ENCODE peak calls at places on chromosome 21, in four cellular contexts. N, V, R and D are unnamed samples.

GRCh38 chr21:27649323-27649722 is 682.4 kb upstream of the ADAMTS5 start:
- DNase-seq in N (no peak), V (no peak), R (no peak), D (no peak)

GRCh38 chr21:44018813-44019567 is 6.9 kb downstream of the TRAPPC10 start:
- DNase-seq in N (peak), V (no peak), R (no peak), D (no peak)

GRCh38 chr21:33492571-33492970 is 1.1 kb upstream of the DNAJC28 start:
- DNase-seq in N (no peak), V (no peak), R (no peak), D (no peak)

GRCh38 chr21:33587792-33588484 is 546 bp downstream of the DONSON start:
- DNase-seq in N (peak), V (no peak), R (no peak), D (no peak)

GRCh38 chr21:43911015-43911934 is 46.3 kb downstream of the AGPAT3 start:
- DNase-seq in N (no peak), V (no peak), R (peak), D (no peak)

GRCh38 chr21:32819702-32820101 is 48.1 kb upstream of the PAXBP1 start:
- DNase-seq in N (no peak), V (no peak), R (no peak), D (no peak)

GRCh38 chr21:41439245-41439644 is 13.2 kb downstream of the MX1 start:
- DNase-seq in N (no peak), V (no peak), R (no peak), D (no peak)

GRCh38 chr21:26833460-26833939 is 11.7 kb downstream of the ADAMTS1 start:
- DNase-seq in N (no peak), V (no peak), R (no peak), D (no peak)

GRCh38 chr21:36709030-36709867 is 10.3 kb downstream of the SIM2 start:
- DNase-seq in N (no peak), V (peak), R (no peak), D (no peak)

GRCh38 chr21:17050156-17050555 is 462.7 kb upstream of the CXADR start:
- DNase-seq in N (no peak), V (no peak), R (no peak), D (no peak)

GRCh38 chr21:18832081-18832670 is 428.6 kb upstream of the TMPRSS15 start:
- DNase-seq in N (no peak), V (no peak), R (no peak), D (no peak)

GRCh38 chr21:42771503-42771805 is 107.9 kb downstream of the WDR4 start:
- DNase-seq in N (no peak), V (no peak), R (no peak), D (no peak)

GRCh38 chr21:14482165-14482564 is 64.0 kb downstream of the SAMSN1 start:
- DNase-seq in N (no peak), V (no peak), R (no peak), D (no peak)

GRCh38 chr21:43025636-43026180 is 49.9 kb downstream of the CBS start:
- DNase-seq in N (no peak), V (no peak), R (peak), D (no peak)

GRCh38 chr21:28804089-28804670 is 188.5 kb downstream of the LTN1 start:
- DNase-seq in N (no peak), V (no peak), R (no peak), D (no peak)

GRCh38 chr21:27190601-27191000 is 223.7 kb upstream of the ADAMTS5 start:
- DNase-seq in N (no peak), V (no peak), R (no peak), D (no peak)

GRCh38 chr21:29730281-29730680 is 209.5 kb downstream of the GRIK1 start:
- DNase-seq in N (no peak), V (no peak), R (no peak), D (no peak)

GRCh38 chr21:20639026-20639425 is 359.2 kb upstream of the NCAM2 start:
- DNase-seq in N (no peak), V (no peak), R (no peak), D (no peak)

GRCh38 chr21:27024316-27024715 is 57.4 kb upstream of the ADAMTS5 start:
- DNase-seq in N (no peak), V (no peak), R (no peak), D (no peak)

GRCh38 chr21:31771685-31772084 is 39.8 kb upstream of the SCAF4 start:
- DNase-seq in N (no peak), V (no peak), R (no peak), D (no peak)

GRCh38 chr21:32794643-32795042 is 23.1 kb upstream of the PAXBP1 start:
- DNase-seq in N (no peak), V (no peak), R (peak), D (no peak)

GRCh38 chr21:42150458-42151085 is 68.4 kb upstream of the ABCG1 start:
- DNase-seq in N (no peak), V (no peak), R (no peak), D (no peak)

GRCh38 chr21:43865471-43866181 is 603 bp downstream of the AGPAT3 start:
- DNase-seq in N (peak), V (peak), R (no peak), D (no peak)

GRCh38 chr21:33403128-33403785 is at the start of gene IFNGR2:
- DNase-seq in N (peak), V (peak), R (no peak), D (no peak)

GRCh38 chr21:22535630-22536029 is 1537.4 kb downstream of the NCAM2 start:
- DNase-seq in N (no peak), V (no peak), R (no peak), D (no peak)

GRCh38 chr21:33109574-33110339 is 39.8 kb downstream of the OLIG1 start:
- DNase-seq in N (no peak), V (peak), R (no peak), D (no peak)

GRCh38 chr21:42263591-42264131 is 44.7 kb downstream of the ABCG1 start:
- DNase-seq in N (no peak), V (no peak), R (no peak), D (no peak)

GRCh38 chr21:43916691-43917514 is 51.9 kb downstream of the AGPAT3 start:
- DNase-seq in N (peak), V (peak), R (no peak), D (no peak)

GRCh38 chr21:41932191-41932575 is 21.6 kb downstream of the C2CD2 start:
- DNase-seq in N (no peak), V (no peak), R (no peak), D (peak)

GRCh38 chr21:42837421-42838211 is 41.7 kb downstream of the WDR4 start:
- DNase-seq in N (peak), V (peak), R (no peak), D (no peak)

GRCh38 chr21:28737671-28738279 is 254.9 kb downstream of the LTN1 start:
- DNase-seq in N (no peak), V (no peak), R (peak), D (no peak)

GRCh38 chr21:21084179-21084578 is 86.0 kb downstream of the NCAM2 start:
- DNase-seq in N (no peak), V (no peak), R (no peak), D (no peak)

GRCh38 chr21:20570824-20571232 is 427.4 kb upstream of the NCAM2 start:
- DNase-seq in N (peak), V (peak), R (no peak), D (no peak)

GRCh38 chr21:20353351-20353750 is 644.9 kb upstream of the NCAM2 start:
- DNase-seq in N (no peak), V (no peak), R (no peak), D (no peak)

GRCh38 chr21:15520811-15521643 is 208.8 kb upstream of the USP25 start:
- DNase-seq in N (no peak), V (no peak), R (peak), D (no peak)
- TF ChIP-seq FOSL1 in N (no peak), V (no peak), R (no peak), D (no peak)

GRCh38 chr21:45103966-45104520 is 29.7 kb downstream of the ADARB1 start:
- DNase-seq in N (no peak), V (no peak), R (no peak), D (no peak)

GRCh38 chr21:45102391-45102932 is 28.1 kb downstream of the ADARB1 start:
- DNase-seq in N (no peak), V (no peak), R (no peak), D (peak)

GRCh38 chr21:45108034-45108790 is 33.8 kb downstream of the ADARB1 start:
- DNase-seq in N (no peak), V (no peak), R (no peak), D (no peak)

GRCh38 chr21:45105906-45106485 is 31.6 kb downstream of the ADARB1 start:
- DNase-seq in N (no peak), V (no peak), R (no peak), D (no peak)

GRCh38 chr21:45104560-45104959 is 30.2 kb downstream of the ADARB1 start:
- DNase-seq in N (no peak), V (no peak), R (no peak), D (no peak)
- TF ChIP-seq FOSL1 in N (no peak), V (no peak), R (no peak), D (no peak)

DNA sequence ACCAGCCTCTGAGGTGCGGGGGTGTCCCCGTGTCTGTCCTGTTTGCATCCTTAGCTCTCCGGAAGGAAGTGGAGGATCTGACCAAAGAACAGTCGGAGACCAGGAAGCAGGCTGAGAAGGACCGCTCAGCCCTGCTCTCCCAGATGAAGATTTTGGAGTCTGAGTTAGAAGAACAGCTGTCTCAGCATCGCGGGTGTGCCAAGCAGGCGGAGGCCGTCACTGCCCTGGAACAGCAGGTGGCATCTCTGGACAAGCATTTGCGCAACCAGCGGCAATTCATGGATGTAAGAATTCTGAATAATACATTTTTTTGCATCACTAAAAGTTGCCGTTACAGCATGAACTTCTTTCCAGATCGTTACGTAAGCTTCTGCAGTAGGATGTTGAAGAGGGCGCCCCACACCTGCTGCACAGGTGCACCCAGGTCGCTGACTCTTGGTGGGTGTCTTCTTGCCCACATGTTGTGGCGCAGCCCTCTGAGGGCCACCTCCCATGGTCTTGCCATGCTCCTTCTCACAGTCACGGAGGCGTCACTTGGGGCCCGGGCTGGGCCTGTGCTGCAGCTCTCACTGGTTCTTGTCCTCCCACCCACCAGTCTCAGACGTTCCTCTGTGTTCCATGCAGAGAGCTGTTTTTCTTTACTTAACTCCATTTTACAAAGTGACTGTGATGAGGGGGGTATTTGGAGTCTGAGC is 61.3 kb upstream of the DIP2A start:
- DNase-seq in N (no peak), V (no peak), R (no peak), D (no peak)
- TF ChIP-seq FOSL1 in N (no peak), V (no peak), R (no peak), D (no peak)

DNA sequence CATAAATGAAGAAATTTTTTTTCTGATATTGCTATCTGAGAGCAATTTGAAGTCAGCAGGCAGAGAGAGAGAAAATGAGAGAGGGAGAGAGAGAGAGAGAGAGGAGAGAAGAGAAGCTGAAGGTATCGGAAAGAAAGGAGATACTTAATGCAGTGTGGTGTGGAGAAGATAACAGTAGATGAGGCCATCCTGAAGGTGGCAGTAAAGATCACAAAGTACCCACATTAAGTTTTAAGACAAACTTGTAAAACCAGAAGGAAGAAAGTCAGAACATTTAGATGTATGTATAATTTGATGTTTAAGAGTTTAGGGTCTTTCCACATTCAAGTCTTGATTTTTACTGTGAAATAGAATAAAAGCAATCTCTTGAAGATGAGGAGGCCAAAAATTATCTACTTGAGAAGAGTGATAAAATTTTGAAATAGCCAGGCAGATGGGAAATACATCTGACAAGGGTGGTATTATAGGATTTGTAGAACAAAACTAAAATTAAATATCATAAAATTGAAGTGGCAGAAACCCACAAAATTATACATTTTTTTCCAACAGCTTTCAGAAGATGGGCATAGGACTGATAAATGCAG is 1753.4 kb downstream of the MRPL39 start:
- DNase-seq in N (peak), V (no peak), R (no peak), D (no peak)
- TF ChIP-seq FOSL1 in N (no peak), V (no peak), R (no peak), D (no peak)

DNA sequence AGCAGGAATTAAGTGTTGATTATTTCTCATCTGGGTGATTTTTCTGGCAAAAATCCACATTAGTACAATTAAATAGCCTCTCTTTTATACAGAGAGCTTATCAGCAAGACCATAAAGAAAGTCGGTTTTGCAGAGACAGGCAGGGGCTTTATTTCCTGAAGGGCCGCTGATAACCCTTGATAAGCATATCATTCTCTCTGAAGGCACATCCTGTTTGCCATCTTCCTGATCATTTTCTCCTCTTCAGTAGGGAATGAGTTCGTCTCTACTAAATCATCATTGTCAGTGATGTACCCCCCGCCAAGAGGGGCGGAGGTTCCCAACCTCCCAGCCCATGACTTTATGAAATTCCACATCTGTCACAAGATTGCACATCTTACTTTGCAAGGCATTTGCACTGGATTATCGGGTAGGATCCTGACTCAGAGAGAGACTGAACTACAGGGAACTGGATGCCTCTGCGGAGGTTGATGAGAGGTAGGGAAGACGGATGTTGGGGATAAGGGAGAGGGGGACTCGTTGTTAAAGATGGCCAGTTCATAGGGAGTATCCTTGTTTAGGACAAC is 115.7 kb downstream of the KCNJ6 start:
- DNase-seq in N (no peak), V (no peak), R (no peak), D (no peak)
- TF ChIP-seq FOSL1 in N (no peak), V (no peak), R (no peak), D (no peak)

GRCh38 chr21:25457411-25457810 is 149.9 kb downstream of the MRPL39 start:
- DNase-seq in N (no peak), V (no peak), R (no peak), D (no peak)
- TF ChIP-seq FOSL1 in N (no peak), V (no peak), R (no peak), D (no peak)

GRCh38 chr21:35475006-35475405 is 425.9 kb upstream of the RUNX1 start:
- DNase-seq in N (no peak), V (no peak), R (no peak), D (no peak)
- TF ChIP-seq FOSL1 in N (peak), V (no peak), R (no peak), D (no peak)

GRCh38 chr21:39885119-39885848 is 18.0 kb downstream of the PCP4 start:
- DNase-seq in N (no peak), V (no peak), R (no peak), D (no peak)

GRCh38 chr21:39888848-39889247 is 21.6 kb downstream of the PCP4 start:
- DNase-seq in N (no peak), V (no peak), R (no peak), D (no peak)

DNA sequence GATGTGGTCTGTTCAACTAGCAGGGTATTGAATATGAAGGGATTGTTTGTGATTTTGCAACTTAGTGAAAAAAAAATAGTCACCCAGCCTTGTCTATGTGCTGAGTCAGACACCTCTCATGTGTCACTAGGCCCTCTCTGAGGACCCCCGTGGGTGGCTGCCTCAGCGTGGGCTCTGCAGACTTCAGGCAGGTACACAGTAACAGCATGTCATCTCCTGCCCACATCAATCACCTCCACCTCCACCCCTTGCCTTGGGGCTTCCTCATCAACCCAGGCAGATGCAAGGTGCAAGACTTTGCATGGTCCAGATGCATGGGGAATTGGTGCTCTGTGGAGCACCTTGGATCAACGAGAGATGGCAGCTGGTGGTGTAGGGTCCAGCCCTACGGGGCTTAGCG is 23.9 kb downstream of the PCP4 start:
- DNase-seq in N (no peak), V (no peak), R (no peak), D (no peak)
- TF ChIP-seq FOSL1 in N (no peak), V (no peak), R (no peak), D (no peak)